ENCODE peak calls at places on chromosomes 5 and 9, in ten cellular contexts. U, Z, N, V, K, O, P, E, X and R are unnamed samples. For H3K36me3, the result is how much of the 10 kb centered on the place peaks cover.

GRCh38 chr9:78296208-78296892 is 575 bp upstream of the PSAT1 start:
- DNase-seq in K (peak), O (peak), Z (no peak), V (no peak), E (no peak), U (no peak), N (peak), X (no peak), P (no peak), R (peak)

GRCh38 chr5:180305481-180305880 is 13.6 kb upstream of the MAPK9 start:
- DNase-seq in E (no peak), K (no peak), N (no peak), X (no peak), Z (no peak), U (no peak), O (no peak), V (no peak), P (no peak), R (no peak)

GRCh38 chr9:98146101-98146991 is 27.3 kb upstream of the TRIM14 start:
- DNase-seq in N (peak), U (no peak), O (peak), K (no peak), Z (peak), E (no peak), V (no peak), P (no peak), X (no peak), R (peak)

GRCh38 chr9:99050924-99051323 is 54.0 kb upstream of the TGFBR1 start:
- DNase-seq in V (no peak), Z (no peak), K (no peak), U (no peak), P (no peak), O (no peak), X (no peak), E (no peak), N (no peak), R (peak)

GRCh38 chr5:141632650-141633049 is 4.0 kb downstream of the HDAC3 start:
- DNase-seq in E (no peak), K (no peak), V (no peak), P (no peak), O (no peak), N (no peak), U (no peak), X (no peak), Z (no peak), R (no peak)

GRCh38 chr5:124419531-124419930 is 326.9 kb downstream of the ZNF608 start:
- DNase-seq in O (no peak), V (no peak), E (no peak), X (no peak), Z (no peak), K (no peak), N (no peak), P (no peak), U (no peak), R (no peak)

GRCh38 chr5:114255275-114255674 is 106.6 kb upstream of the KCNN2 start:
- DNase-seq in X (no peak), N (no peak), Z (no peak), V (no peak), K (peak), P (no peak), O (no peak), E (no peak), U (no peak), R (no peak)

GRCh38 chr5:176553260-176554085 is 4.3 kb downstream of the CDHR2 start:
- DNase-seq in X (no peak), O (peak), P (no peak), Z (no peak), N (no peak), V (no peak), K (peak), U (no peak), E (no peak), R (no peak)

GRCh38 chr5:158819840-158820620 is 279.7 kb downstream of the EBF1 start:
- DNase-seq in V (no peak), Z (peak), O (no peak), P (no peak), N (peak), E (no peak), U (no peak), X (no peak), K (no peak), R (peak)

GRCh38 chr5:164296603-164297080 is 791.2 kb downstream of the MAT2B start:
- DNase-seq in X (no peak), P (no peak), K (peak), Z (no peak), V (no peak), N (no peak), E (no peak), U (no peak), O (no peak), R (peak)

GRCh38 chr9:128494108-128494742 is 10.3 kb upstream of the GLE1 start:
- DNase-seq in X (no peak), U (no peak), P (no peak), N (no peak), V (peak), Z (peak), K (no peak), E (peak), O (peak), R (no peak)

GRCh38 chr5:116651653-116652052 is 77.0 kb upstream of the SEMA6A start:
- DNase-seq in E (no peak), X (no peak), O (no peak), K (no peak), U (no peak), P (no peak), Z (no peak), N (no peak), V (no peak), R (no peak)

GRCh38 chr5:172078027-172078426 is 71.6 kb upstream of the FBXW11 start:
- DNase-seq in N (no peak), K (peak), U (no peak), O (no peak), E (no peak), V (no peak), X (no peak), Z (no peak), P (no peak), R (no peak)

DNA sequence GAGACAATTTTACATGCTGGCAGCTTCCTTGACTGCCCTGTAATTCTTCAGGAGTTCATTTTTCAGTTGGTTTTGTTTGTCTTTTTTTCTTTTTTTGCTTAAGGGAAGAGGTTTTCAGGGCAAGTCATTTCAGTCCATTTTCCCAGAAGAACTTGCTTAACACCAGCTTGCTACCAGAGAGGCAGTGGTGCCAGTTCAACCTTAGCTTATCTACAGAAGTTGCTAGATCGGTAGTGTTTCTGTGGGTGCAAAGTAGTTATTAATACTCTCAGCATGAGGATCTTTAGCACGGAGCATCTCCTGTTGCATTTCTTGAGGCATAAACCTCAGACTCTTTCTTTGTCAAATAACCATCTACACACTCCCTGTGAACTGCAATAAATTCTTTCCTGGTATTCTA is 1.1 kb downstream of the SPEF2 start:
- DNase-seq in E (no peak), K (no peak), V (no peak), X (no peak), N (no peak), P (no peak), Z (no peak), U (no peak), O (no peak), R (no peak)
- H3K36me3 ChIP-seq in E (under half), K (under half), V (under half), X (under half), N (under half), P (under half), Z (under half), U (under half), O (under half), R (under half)

GRCh38 chr5:150541895-150542294 is 34.0 kb downstream of the NDST1 start:
- DNase-seq in P (no peak), N (no peak), K (no peak), U (no peak), E (no peak), Z (no peak), X (no peak), V (no peak), O (no peak), R (no peak)
- H3K36me3 ChIP-seq in P (under half), N (under half), K (half or more), U (under half), E (under half), Z (under half), X (under half), V (half or more), O (under half), R (half or more)

GRCh38 chr5:1474875-1475543 is 29.8 kb upstream of the SLC6A3 start:
- DNase-seq in X (no peak), O (no peak), K (peak), U (no peak), V (peak), P (no peak), E (no peak), Z (no peak), N (no peak), R (no peak)

GRCh38 chr5:1471997-1472963 is 27.0 kb upstream of the SLC6A3 start:
- DNase-seq in O (no peak), E (no peak), Z (no peak), N (no peak), K (peak), X (no peak), V (peak), P (no peak), U (no peak), R (no peak)

GRCh38 chr5:1473746-1474145 is 28.5 kb upstream of the SLC6A3 start:
- DNase-seq in V (no peak), U (no peak), O (no peak), P (no peak), Z (no peak), K (no peak), N (no peak), X (no peak), E (no peak), R (no peak)

GRCh38 chr5:1472964-1473628 is 27.9 kb upstream of the SLC6A3 start:
- DNase-seq in P (no peak), V (peak), Z (no peak), U (no peak), O (no peak), X (no peak), E (no peak), N (no peak), K (peak), R (no peak)

DNA sequence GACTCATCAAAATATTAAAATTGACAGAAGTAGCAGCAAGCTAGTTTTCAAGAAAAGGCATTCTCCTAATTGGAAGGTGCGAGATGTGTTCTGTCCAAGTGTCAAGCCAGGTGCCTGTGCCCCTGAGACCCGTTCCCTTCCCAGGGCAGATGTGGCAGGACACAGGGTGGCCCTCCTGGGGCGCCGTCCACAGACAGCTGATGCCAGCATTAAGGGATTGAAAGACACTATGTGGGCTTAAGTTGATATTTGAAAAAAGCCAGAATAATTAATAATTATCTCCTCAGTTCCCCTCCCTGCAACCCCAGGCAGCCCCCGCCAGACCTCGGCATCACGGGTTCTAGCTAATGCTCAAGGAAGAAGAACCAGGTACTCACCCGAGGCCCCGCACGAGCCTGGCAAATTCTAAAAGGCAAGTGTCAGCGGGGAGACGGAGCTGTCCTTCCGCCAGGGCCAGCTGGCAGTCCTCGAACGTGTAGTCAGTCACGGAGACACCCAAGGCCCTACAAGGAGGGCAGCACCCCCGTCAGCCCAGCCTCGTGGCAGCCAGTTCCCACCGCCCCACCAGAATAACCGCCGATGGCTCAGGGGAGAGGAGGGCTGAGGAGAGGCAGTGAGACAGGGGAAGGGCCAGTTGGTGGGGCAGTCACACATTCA is 29.1 kb upstream of the SLC6A3 start:
- DNase-seq in P (no peak), O (peak), K (peak), X (no peak), E (no peak), Z (no peak), U (no peak), V (peak), N (no peak), R (no peak)
- H3K36me3 ChIP-seq in P (under half), O (under half), K (under half), X (under half), E (half or more), Z (under half), U (under half), V (under half), N (half or more), R (half or more)

GRCh38 chr9:85575868-85576267 is 165.9 kb downstream of the AGTPBP1 start:
- DNase-seq in X (no peak), V (no peak), U (no peak), N (no peak), P (no peak), E (no peak), Z (no peak), K (no peak), O (no peak), R (no peak)

GRCh38 chr9:85577353-85577952 is 164.3 kb downstream of the AGTPBP1 start:
- DNase-seq in O (no peak), N (no peak), U (no peak), E (no peak), Z (no peak), P (no peak), V (no peak), X (no peak), K (no peak), R (no peak)
- H3K36me3 ChIP-seq in O (under half), N (under half), U (under half), E (under half), Z (under half), P (under half), V (under half), X (under half), K (under half), R (under half)

GRCh38 chr9:137756045-137756744 is 121.4 kb upstream of the CACNA1B start:
- DNase-seq in E (no peak), P (no peak), Z (no peak), N (no peak), V (no peak), O (no peak), X (no peak), K (no peak), U (no peak), R (no peak)

GRCh38 chr9:137757139-137757538 is 120.4 kb upstream of the CACNA1B start:
- DNase-seq in Z (no peak), X (no peak), K (peak), U (no peak), N (no peak), O (no peak), V (no peak), P (no peak), E (no peak), R (no peak)

GRCh38 chr9:137757613-137758029 is 120.0 kb upstream of the CACNA1B start:
- DNase-seq in K (no peak), X (peak), O (no peak), V (no peak), E (no peak), U (no peak), N (peak), P (peak), Z (peak), R (peak)

GRCh38 chr9:137753192-137753765 is 124.3 kb upstream of the CACNA1B start:
- DNase-seq in Z (no peak), X (no peak), P (no peak), O (no peak), E (no peak), N (no peak), K (no peak), V (no peak), U (no peak), R (no peak)

DNA sequence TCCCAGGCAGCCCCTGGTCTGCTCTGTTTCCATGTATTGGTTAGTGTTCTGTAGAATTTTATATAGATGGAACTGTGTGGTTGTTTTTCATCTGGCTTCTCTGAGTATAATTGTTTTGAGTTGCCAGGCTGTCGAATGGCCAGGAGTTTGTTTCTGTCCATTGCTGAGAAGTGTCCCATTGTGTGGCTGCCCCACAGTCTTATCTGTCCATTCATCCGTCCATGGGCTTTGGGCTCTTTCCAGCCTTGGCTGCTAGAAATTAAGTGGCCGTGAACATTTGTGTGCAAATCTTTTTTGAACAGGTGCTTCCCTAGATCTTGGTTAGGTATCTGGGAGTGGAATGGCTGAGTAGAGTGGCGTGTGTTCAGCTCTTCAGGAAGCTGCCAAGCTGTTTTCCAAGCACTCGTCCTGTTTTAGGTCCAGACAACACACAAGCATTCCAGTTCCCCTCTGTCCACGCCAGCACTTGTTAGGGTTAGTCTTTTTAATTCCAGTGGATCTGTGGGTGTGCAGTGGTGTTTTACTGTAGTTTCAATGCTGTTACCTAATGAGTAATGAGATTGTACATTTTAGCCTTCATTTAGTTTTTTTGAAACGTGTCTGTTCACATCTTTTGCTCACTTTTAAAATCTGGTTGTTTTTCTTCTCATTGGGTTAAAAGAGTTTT is 122.2 kb upstream of the CACNA1B start:
- DNase-seq in U (no peak), O (no peak), E (no peak), P (no peak), N (no peak), V (no peak), Z (no peak), X (no peak), K (no peak), R (no peak)
- H3K36me3 ChIP-seq in U (half or more), O (under half), E (half or more), P (under half), N (under half), V (half or more), Z (under half), X (under half), K (half or more), R (under half)

DNA sequence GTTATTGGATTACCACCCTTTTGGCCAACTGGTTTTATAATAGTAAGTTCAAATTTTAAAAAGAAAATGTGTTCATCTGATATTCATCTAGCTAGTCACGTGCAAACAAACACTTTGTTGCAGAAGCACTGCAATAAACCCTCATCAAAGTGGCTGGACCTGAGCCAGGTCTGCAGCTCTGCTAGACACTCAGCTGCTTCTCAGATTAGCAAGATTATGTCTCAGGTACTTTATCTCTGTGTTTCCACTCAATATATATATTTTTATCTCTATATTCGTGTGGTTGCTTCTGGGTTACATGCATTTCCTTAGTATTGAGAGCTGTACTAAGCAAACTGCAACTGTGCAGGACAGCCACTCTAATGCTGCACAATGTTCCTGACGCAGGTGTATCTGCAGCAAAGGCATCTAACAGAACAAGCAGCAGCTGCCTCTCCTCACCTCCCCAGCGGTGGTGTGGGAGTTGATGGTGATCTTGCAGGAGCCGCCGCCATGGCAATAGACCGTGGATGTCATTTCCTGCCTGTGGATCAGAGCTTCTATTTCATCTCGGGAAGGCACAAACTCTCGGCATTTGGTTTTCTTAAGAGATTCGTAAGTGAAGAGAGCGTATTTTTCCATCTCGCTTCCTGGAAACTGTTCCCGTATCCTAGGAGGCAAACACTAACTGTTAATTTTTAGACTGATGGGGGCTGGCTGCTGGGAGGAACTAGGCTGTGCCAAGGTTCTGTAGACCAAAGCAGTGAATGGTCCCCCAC is 56.6 kb upstream of the RETREG1 start:
- DNase-seq in E (peak), P (peak), U (peak), Z (peak), V (no peak), X (peak), N (no peak), K (no peak), O (no peak), R (no peak)
- H3K36me3 ChIP-seq in E (under half), P (under half), U (under half), Z (under half), V (half or more), X (under half), N (under half), K (half or more), O (under half), R (half or more)